ENCODE peak calls at places on chromosomes 16 and 17, in five cellular contexts. C is CD8-positive, alpha-beta memory T cell; H is heart right ventricle; Y is osteoblast; G is MM.1S. B is an unnamed sample. For H3K4me1, the result is how much of the 10 kb centered on the place peaks cover.

GRCh38 chr16:89331371-89332109 is 114.0 kb downstream of the ZNF778 start:
- DNase-seq in C (no peak), Y (peak), G (no peak), H (no peak), B (no peak)

GRCh38 chr17:76623271-76624146 is 20.0 kb downstream of the ST6GALNAC1 start:
- DNase-seq in C (peak), G (peak), Y (peak), H (peak), B (peak)

GRCh38 chr16:83602797-83603735 is 204.7 kb upstream of the HSBP1 start:
- DNase-seq in C (no peak), Y (no peak), H (no peak), G (no peak), B (no peak)

GRCh38 chr16:11252482-11252931 is 3.5 kb downstream of the SOCS1 start:
- DNase-seq in H (no peak), Y (no peak), C (no peak), G (no peak), B (no peak)

GRCh38 chr17:42814633-42815399 is 9.3 kb downstream of the BECN1 start:
- DNase-seq in Y (peak), C (no peak), H (no peak), G (no peak), B (no peak)

GRCh38 chr17:2911035-2911754 is 115.0 kb downstream of the RAP1GAP2 start:
- DNase-seq in Y (peak), G (no peak), H (peak), C (no peak), B (peak)

GRCh38 chr16:80347900-80348299 is 192.9 kb upstream of the DYNLRB2 start:
- DNase-seq in G (no peak), C (no peak), Y (no peak), H (peak), B (no peak)

GRCh38 chr17:72122668-72123495 is 2.1 kb downstream of the SOX9 start:
- DNase-seq in H (peak), Y (peak), G (peak), C (no peak), B (peak)

GRCh38 chr16:2971134-2971984 is 2.2 kb downstream of the PAQR4 start:
- DNase-seq in Y (no peak), C (no peak), H (no peak), G (no peak), B (no peak)

GRCh38 chr16:88558457-88559442 is 11.5 kb upstream of the ZC3H18 start:
- DNase-seq in H (peak), Y (peak), C (no peak), G (no peak), B (peak)

GRCh38 chr17:28018439-28019070 is 23.9 kb upstream of the NLK start:
- DNase-seq in C (no peak), H (peak), G (no peak), Y (peak), B (no peak)

GRCh38 chr17:43958953-43959352 is 5.2 kb upstream of the PYY start:
- DNase-seq in Y (no peak), H (no peak), C (no peak), G (no peak), B (no peak)

GRCh38 chr17:77821114-77821513 is 137.4 kb upstream of the TNRC6C start:
- DNase-seq in C (no peak), Y (no peak), G (peak), H (peak), B (no peak)

GRCh38 chr16:28964527-28964926 is 10.1 kb upstream of the SPNS1 start:
- DNase-seq in G (no peak), Y (no peak), C (no peak), H (no peak), B (no peak)

GRCh38 chr17:74649909-74650308 is 26.4 kb upstream of the CD300E start:
- DNase-seq in G (no peak), Y (no peak), C (no peak), H (no peak), B (no peak)

GRCh38 chr16:76970087-76970744 is 220.8 kb upstream of the MON1B start:
- DNase-seq in C (no peak), H (no peak), Y (peak), G (no peak), B (no peak)

GRCh38 chr16:66660422-66661209 is 35.9 kb downstream of the CMTM4 start:
- DNase-seq in C (no peak), Y (peak), G (no peak), H (peak), B (peak)

GRCh38 chr17:80884811-80885210 is 106.8 kb upstream of the CHMP6 start:
- DNase-seq in H (no peak), Y (no peak), G (no peak), C (no peak), B (no peak)

DNA sequence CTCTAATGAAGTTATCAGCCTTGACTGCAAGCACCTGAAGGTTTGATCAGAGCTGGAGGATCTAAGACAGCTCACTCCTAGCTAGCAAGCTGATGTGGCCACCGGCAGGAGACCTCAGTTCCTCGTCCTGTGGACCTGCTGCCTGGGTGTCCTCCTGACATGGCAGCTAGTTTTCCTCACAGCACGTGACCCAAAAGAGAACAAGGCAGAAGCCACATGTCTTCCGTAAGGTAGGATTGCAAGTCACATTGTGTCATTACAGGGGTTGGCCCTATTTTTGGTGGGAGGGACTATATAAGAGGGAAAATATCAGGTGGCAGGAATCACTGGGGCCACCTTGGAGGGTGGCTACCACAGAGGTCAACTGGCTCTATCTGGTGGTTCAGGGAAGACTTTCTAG is 18.1 kb upstream of the WWOX start:
- DNase-seq in H (no peak), Y (no peak), G (no peak), C (no peak), B (no peak)
- H3K27ac ChIP-seq in H (no peak), Y (no peak), G (no peak), C (no peak), B (no peak)

GRCh38 chr17:59829217-59830006 is 63.3 kb downstream of the TUBD1 start:
- DNase-seq in Y (peak), C (peak), G (peak), H (no peak), B (no peak)
- H3K4me1 ChIP-seq in Y (half or more), C (half or more), G (half or more), H (under half), B (under half)

DNA sequence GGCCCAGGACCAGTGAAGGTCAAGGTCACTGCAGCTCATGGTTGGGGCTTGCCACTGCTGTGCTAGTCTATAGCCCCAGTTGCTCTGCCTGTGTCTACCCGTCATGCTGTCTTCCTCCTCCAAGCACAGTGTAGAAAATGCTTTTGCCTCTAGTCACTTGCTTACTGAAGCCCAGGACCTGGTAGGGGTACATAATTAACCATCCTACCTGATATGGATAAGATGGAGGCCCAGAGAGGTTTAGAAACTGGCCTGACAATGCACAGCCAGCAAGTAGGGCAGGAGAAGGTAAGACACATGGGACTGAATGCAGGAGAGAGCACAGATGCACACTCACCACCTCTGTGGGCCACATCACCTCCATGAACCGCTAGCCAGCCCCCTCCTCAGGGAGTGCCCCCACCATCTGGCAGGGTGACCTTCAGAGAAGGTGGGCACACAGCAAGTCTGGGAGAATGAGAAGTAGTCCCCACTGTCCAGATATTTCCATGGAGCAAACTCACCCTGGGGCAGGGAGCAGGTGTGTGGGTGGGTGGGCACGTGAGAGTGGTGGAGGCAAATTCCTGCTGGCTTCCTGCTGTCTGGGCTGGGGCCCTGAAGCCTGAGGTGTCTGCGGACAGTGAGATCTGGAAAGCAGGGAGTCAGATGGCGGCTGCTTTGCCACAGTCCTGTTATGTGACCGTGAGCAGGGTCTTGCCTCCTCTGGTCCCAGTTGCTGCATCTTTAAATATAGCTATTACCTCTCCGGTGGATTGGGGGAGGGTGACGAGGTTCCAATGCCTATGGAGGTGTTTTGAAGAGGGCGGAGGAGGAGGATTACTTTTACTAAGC is 1.0 kb downstream of the CX3CL1 start:
- DNase-seq in H (no peak), C (no peak), G (no peak), Y (peak), B (no peak)
- H3K27ac ChIP-seq in H (peak), C (no peak), G (no peak), Y (no peak), B (peak)

GRCh38 chr16:15808071-15808470 is 48.8 kb downstream of the MYH11 start:
- DNase-seq in G (no peak), C (no peak), Y (no peak), H (no peak), B (no peak)

GRCh38 chr16:15810411-15810810 is 46.4 kb downstream of the MYH11 start:
- DNase-seq in G (no peak), H (no peak), Y (peak), C (no peak), B (no peak)

GRCh38 chr16:15811416-15811777 is 45.4 kb downstream of the MYH11 start:
- DNase-seq in G (no peak), C (no peak), H (no peak), Y (no peak), B (no peak)

GRCh38 chr16:15810949-15811348 is 45.9 kb downstream of the MYH11 start:
- DNase-seq in Y (no peak), C (no peak), H (no peak), G (no peak), B (no peak)

DNA sequence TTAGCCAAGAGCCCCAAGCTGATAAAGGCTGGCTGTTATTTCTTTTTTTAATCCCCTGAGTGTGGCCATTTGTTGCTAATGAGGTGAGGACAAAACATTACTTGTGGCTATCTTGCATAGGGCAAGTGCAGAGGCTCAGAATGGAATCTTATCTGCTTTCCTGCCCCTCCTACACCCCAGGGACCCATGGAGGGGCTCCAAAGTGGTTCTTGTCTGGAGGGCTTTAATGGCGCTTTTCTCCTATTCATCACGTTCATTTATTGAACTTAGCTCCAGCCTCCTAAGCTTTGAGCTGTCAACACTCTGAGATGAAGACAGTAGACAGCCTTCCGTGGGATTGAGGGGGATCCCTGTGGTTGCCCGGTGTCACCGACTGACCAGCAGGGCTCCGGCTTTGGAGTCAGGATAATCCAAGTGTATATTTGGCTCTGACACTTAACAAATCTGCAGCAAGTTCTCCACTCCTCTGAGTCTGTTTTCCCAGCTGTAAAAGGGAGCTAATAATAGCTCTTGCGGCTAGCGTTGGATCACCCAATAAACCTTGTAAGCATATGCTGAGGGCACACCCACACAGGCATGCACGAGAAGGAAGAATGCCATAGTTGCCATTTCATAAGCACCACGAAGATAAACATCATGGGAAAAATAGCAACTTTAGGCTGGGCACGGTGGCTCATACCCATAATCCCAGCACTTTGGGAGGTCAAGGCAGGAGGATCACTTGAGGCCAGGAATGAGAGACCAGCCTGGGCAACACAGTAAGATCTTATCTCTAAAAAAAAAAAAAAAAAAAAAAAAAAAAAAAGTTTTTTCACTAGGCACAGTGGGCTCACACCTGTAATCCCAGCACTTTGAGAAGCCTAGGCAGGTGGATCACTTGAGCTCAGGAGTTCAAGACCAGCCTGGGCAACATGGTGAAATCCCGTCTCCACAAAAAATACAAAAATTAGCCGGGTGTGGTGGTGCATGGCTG is 44.8 kb downstream of the MYH11 start:
- DNase-seq in Y (peak), H (no peak), C (no peak), G (no peak), B (peak)
- H3K4me1 ChIP-seq in Y (under half), H (under half), C (under half), G (under half), B (under half)

GRCh38 chr16:18788828-18789514 is 1.2 kb downstream of the RPS15A start:
- DNase-seq in G (peak), H (no peak), Y (peak), C (no peak), B (no peak)

GRCh38 chr16:18782697-18783429 is 7.3 kb downstream of the RPS15A start:
- DNase-seq in C (no peak), H (no peak), Y (no peak), G (no peak), B (no peak)

GRCh38 chr16:18783430-18784341 is 6.4 kb downstream of the RPS15A start:
- DNase-seq in H (no peak), G (no peak), C (no peak), Y (no peak), B (no peak)

GRCh38 chr16:18789515-18789849 is 652 bp downstream of the RPS15A start:
- DNase-seq in Y (no peak), C (no peak), G (no peak), H (no peak), B (no peak)

GRCh38 chr16:18784917-18785623 is 5.1 kb downstream of the RPS15A start:
- DNase-seq in H (no peak), Y (no peak), C (no peak), G (no peak), B (no peak)
- H3K27ac ChIP-seq in H (no peak), Y (peak), C (no peak), G (no peak), B (no peak)

DNA sequence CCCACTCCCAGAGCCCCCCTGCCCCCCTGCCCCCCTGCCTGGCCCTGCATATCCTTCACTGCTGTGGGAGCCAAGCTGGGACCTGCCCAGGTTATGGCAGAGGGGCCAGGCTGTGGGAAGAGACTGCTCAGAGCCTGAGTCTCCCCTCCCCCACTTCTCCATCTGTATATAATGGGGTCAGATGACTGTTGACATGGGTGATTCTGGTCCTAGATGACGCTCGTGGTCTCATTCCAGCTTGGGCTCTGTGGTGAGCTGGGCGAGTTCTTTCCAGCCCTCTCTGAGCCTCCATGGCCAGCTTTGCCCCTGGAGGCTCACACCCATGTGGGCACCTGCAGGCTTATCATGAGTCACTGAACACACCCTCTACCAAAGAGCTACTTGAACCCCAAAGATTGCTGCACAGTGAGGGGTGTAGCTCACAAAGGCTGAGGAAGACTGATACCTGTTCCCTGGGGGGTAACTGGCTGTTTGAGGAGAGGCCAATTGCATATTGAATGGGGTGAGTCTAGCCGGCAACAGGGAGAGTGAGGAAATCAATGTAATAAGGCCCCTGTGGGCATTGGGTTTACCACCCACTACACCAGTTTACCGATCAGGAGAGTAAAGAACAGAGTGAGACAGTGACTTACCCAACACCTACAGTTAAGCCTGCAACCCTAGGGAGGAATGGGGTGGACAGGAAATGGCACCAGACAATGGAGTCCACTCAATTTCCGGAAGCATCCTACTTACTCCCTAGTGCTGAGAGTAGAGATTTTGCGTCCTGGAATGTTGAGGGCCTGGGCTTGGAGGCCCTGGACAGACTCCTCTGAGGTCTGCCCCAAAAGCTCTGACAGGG is 4.2 kb upstream of the SREBF1 start:
- DNase-seq in Y (peak), C (no peak), G (no peak), H (no peak), B (no peak)
- H3K4me1 ChIP-seq in Y (under half), C (under half), G (under half), H (half or more), B (half or more)

GRCh38 chr17:37483311-37484039 is 6.2 kb upstream of the DUSP14 start:
- DNase-seq in C (no peak), G (no peak), Y (peak), H (no peak), B (no peak)

GRCh38 chr17:37481001-37481665 is 8.6 kb upstream of the DUSP14 start:
- DNase-seq in G (no peak), C (no peak), Y (no peak), H (no peak), B (no peak)

GRCh38 chr17:37479025-37479424 is 10.7 kb upstream of the DUSP14 start:
- DNase-seq in G (no peak), Y (no peak), C (no peak), H (no peak), B (no peak)

GRCh38 chr17:37478187-37478586 is 11.5 kb upstream of the DUSP14 start:
- DNase-seq in G (no peak), C (no peak), Y (no peak), H (peak), B (no peak)

DNA sequence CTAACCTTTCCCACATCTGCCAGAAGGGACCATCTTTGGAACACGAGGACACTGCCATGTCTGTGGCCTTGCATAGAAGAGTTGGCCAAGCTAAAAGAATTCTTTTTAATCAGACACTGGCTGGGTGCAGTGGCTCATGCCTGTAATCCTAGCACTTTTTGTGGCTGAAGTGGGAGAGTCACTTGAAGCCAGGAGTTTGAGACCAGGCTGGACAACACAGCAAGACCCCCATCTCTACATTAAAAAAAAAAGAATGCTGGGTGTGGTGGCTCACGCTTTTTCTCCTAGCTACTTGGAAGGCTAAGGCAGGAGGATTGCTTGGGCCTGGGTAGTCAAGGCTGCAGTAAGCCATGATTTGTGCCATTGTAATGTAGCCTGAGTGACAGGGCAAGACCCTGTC is 9.3 kb upstream of the DUSP14 start:
- DNase-seq in Y (no peak), G (no peak), C (no peak), H (no peak), B (no peak)
- H3K27ac ChIP-seq in Y (no peak), G (no peak), C (no peak), H (peak), B (no peak)

GRCh38 chr17:58661499-58661898 is 30.3 kb downstream of the TEX14 start:
- DNase-seq in H (no peak), Y (no peak), C (no peak), G (no peak), B (no peak)
- H3K4me1 ChIP-seq in H (under half), Y (under half), C (under half), G (under half), B (under half)

DNA sequence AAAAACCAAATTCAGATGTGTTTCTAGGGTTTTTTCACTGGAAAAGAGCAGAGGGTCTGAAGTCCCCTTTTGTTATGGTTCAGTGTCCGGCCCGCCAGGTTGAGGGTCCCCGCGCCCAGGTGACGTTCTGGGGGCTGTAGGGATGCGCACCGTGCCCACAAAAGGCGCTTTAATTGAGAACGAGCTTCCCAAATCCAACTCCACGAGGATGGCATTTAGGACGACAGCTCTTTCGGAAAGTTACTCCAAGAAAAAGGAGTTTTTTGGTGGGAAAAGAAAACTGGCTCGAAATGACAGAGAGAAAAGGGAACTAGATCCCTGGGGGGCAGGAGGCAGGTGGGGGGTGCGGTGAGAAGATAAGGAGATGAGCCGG is 15.9 kb upstream of the ZFHX3 start:
- DNase-seq in H (no peak), G (no peak), C (no peak), Y (no peak), B (no peak)
- H3K27ac ChIP-seq in H (no peak), G (no peak), C (no peak), Y (peak), B (no peak)

GRCh38 chr17:6704472-6705052 is 8.6 kb downstream of the SLC13A5 start:
- DNase-seq in C (no peak), Y (no peak), H (no peak), G (no peak), B (no peak)

GRCh38 chr17:6700948-6701307 is 12.2 kb downstream of the SLC13A5 start:
- DNase-seq in G (no peak), Y (no peak), H (no peak), C (no peak), B (no peak)

GRCh38 chr17:6701719-6702118 is 11.4 kb downstream of the SLC13A5 start:
- DNase-seq in Y (peak), C (no peak), G (no peak), H (no peak), B (no peak)

GRCh38 chr17:6703751-6704150 is 9.4 kb downstream of the SLC13A5 start:
- DNase-seq in Y (no peak), C (no peak), G (no peak), H (no peak), B (no peak)

GRCh38 chr17:6702567-6703215 is 10.5 kb downstream of the SLC13A5 start:
- DNase-seq in G (no peak), H (no peak), C (no peak), Y (no peak), B (no peak)
- H3K4me1 ChIP-seq in G (under half), H (under half), C (under half), Y (under half), B (under half)